ENCODE peak calls at places on chromosomes 5 and 9, in six cellular contexts. One of them, this sample, is unnamed.

GRCh38 chr5:90967443-90967842 is 408.8 kb downstream of the ADGRV1 start:
- DNase-seq in kidney: no peak
- DNase-seq in brain microvascular endothelial cell: peak
- DNase-seq in CD4-positive, alpha-beta T cell: no peak
- DNase-seq in lower lobe of right lung: no peak
- DNase-seq in coronary artery: no peak
- DNase-seq in this sample: no peak

GRCh38 chr5:131064669-131065371 is 100.2 kb downstream of the HINT1 start:
- DNase-seq in kidney: no peak
- DNase-seq in brain microvascular endothelial cell: no peak
- DNase-seq in CD4-positive, alpha-beta T cell: no peak
- DNase-seq in lower lobe of right lung: no peak
- DNase-seq in coronary artery: no peak
- DNase-seq in this sample: no peak

GRCh38 chr5:29379619-29380018 is 1813.9 kb upstream of the CDH6 start:
- DNase-seq in kidney: no peak
- DNase-seq in brain microvascular endothelial cell: no peak
- DNase-seq in CD4-positive, alpha-beta T cell: no peak
- DNase-seq in lower lobe of right lung: no peak
- DNase-seq in coronary artery: no peak
- DNase-seq in this sample: no peak

GRCh38 chr9:34986541-34987047 is 3.0 kb upstream of the DNAJB5 start:
- DNase-seq in kidney: no peak
- DNase-seq in brain microvascular endothelial cell: no peak
- DNase-seq in CD4-positive, alpha-beta T cell: peak
- DNase-seq in lower lobe of right lung: peak
- DNase-seq in coronary artery: peak
- DNase-seq in this sample: no peak

GRCh38 chr5:53288511-53288910 is 179.0 kb upstream of the MOCS2 start:
- DNase-seq in kidney: no peak
- DNase-seq in brain microvascular endothelial cell: no peak
- DNase-seq in CD4-positive, alpha-beta T cell: no peak
- DNase-seq in lower lobe of right lung: no peak
- DNase-seq in coronary artery: no peak
- DNase-seq in this sample: no peak

GRCh38 chr9:69542942-69543704 is 129.0 kb downstream of the APBA1 start:
- DNase-seq in kidney: no peak
- DNase-seq in brain microvascular endothelial cell: no peak
- DNase-seq in CD4-positive, alpha-beta T cell: no peak
- DNase-seq in lower lobe of right lung: no peak
- DNase-seq in coronary artery: no peak
- DNase-seq in this sample: no peak

GRCh38 chr5:128085413-128085812 is 1.8 kb downstream of the SLC12A2 start:
- DNase-seq in kidney: no peak
- DNase-seq in brain microvascular endothelial cell: no peak
- DNase-seq in CD4-positive, alpha-beta T cell: no peak
- DNase-seq in lower lobe of right lung: no peak
- DNase-seq in coronary artery: no peak
- DNase-seq in this sample: no peak

GRCh38 chr9:89978185-89978584 is 373.4 kb downstream of the GADD45G start:
- DNase-seq in kidney: no peak
- DNase-seq in brain microvascular endothelial cell: peak
- DNase-seq in CD4-positive, alpha-beta T cell: no peak
- DNase-seq in lower lobe of right lung: no peak
- DNase-seq in coronary artery: no peak
- DNase-seq in this sample: no peak

GRCh38 chr9:107932036-107932435 is 442.5 kb upstream of the KLF4 start:
- DNase-seq in kidney: no peak
- DNase-seq in brain microvascular endothelial cell: peak
- DNase-seq in CD4-positive, alpha-beta T cell: no peak
- DNase-seq in lower lobe of right lung: no peak
- DNase-seq in coronary artery: no peak
- DNase-seq in this sample: no peak

DNA sequence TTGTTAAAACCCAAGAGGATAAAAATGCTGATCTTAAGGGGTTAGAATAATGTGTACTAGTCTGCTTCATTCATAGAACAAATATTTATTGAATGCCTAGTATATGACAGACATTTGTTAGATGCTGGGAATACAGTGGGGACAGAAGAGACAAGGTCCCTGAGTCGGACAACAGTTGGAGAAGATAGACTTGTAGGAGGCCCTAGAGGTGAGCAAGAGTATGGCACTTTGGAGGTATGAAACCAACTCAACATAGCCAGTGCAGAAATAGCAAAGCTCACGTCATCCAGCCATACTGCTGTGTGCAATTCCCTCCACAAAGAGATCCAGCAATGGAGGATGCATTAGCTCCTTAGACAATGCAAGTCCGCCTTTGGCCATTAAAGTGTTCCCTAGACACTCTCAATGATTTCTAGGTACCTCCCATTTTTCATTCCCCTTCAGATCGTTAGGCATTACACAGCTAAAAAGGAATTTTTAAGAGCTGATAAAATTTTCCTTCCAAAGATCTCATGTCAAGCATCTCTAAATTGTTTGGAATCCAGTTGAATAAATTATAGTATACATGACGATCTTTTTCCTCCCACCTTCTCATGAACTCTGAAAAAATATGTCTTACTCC is 1949.6 kb upstream of the WWC1 start:
- DNase-seq in kidney: no peak
- DNase-seq in brain microvascular endothelial cell: no peak
- DNase-seq in CD4-positive, alpha-beta T cell: no peak
- DNase-seq in lower lobe of right lung: no peak
- DNase-seq in coronary artery: no peak
- DNase-seq in this sample: no peak
- TF ChIP-seq CTCF in kidney: no peak
- TF ChIP-seq CTCF in brain microvascular endothelial cell: peak
- TF ChIP-seq CTCF in CD4-positive, alpha-beta T cell: no peak
- TF ChIP-seq CTCF in lower lobe of right lung: no peak
- TF ChIP-seq CTCF in coronary artery: no peak
- TF ChIP-seq CTCF in this sample: no peak

DNA sequence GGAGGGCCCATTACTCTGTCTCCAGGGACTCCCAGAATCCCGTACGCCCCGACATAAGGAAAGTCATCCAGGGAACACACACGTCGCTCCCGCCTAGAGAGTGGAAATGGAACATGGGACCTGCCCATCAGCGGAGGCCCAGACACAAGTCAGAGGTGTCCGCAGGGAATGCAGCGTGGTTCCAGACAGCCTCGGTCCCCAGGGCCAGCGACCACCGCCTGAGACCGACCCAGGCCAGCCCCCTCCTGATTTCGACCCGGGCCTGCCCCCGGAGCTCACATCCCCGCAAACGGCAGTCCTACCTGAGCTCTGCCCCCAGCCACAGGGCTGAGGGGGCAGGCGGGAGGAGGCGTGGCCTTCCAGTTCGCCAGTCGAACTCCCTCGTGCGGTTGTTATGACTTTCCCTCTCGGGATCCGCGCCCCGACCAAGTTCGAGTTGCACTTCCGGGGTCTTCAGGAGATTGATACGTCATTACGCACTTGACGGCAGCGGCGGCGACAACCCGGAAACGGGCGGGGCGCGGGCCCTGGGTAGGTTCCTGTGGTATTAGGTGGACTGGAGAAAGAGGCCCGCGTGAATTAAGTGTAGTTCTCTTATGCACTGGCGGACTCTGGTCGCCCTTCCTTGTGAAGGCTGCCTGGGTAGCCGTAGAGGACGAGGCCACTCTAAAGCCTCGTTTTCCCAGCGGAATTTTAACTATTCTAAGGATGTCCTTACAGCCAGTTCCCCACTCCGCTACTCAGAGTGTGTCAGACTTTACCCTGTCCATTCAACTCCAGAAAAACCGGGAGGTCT is 370.0 kb upstream of the POU5F2 start:
- DNase-seq in kidney: peak
- DNase-seq in brain microvascular endothelial cell: peak
- DNase-seq in CD4-positive, alpha-beta T cell: peak
- DNase-seq in lower lobe of right lung: peak
- DNase-seq in coronary artery: peak
- DNase-seq in this sample: peak
- TF ChIP-seq CTCF in kidney: peak
- TF ChIP-seq CTCF in brain microvascular endothelial cell: peak
- TF ChIP-seq CTCF in CD4-positive, alpha-beta T cell: no peak
- TF ChIP-seq CTCF in lower lobe of right lung: peak
- TF ChIP-seq CTCF in coronary artery: no peak
- TF ChIP-seq CTCF in this sample: peak

GRCh38 chr9:100511205-100511604 is 38.3 kb downstream of the TMEFF1 start:
- DNase-seq in kidney: no peak
- DNase-seq in brain microvascular endothelial cell: no peak
- DNase-seq in CD4-positive, alpha-beta T cell: no peak
- DNase-seq in lower lobe of right lung: no peak
- DNase-seq in coronary artery: no peak
- DNase-seq in this sample: no peak

GRCh38 chr9:100499866-100500265 is 26.9 kb downstream of the TMEFF1 start:
- DNase-seq in kidney: no peak
- DNase-seq in brain microvascular endothelial cell: no peak
- DNase-seq in CD4-positive, alpha-beta T cell: no peak
- DNase-seq in lower lobe of right lung: no peak
- DNase-seq in coronary artery: no peak
- DNase-seq in this sample: no peak

DNA sequence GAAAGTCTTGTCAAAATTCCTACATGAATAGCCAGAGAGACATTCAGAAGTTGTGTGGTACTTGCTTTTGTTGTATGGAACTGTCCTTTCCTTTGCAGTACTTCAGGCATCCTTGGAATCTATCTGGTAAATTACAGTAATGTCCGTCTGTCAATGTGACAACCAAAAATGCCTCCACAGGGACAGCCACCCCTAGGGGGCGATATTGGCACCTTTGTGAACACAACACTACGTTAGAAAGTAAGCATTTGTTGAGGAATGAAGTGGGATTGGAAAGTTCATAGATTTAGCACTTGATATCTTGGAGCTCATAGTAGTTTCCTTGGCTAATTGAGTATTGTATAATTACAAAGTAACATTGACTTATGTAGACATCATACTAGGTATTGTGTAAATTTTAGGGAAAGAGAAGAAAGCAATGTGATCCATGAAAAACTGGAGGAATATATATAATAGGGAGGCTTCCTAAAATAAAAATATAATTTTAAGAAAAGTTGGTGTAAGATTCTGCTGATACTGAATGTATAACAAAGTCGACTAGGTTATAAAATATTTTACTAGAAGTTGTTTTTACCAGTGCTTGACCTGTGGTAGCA is 32.7 kb downstream of the TMEFF1 start:
- DNase-seq in kidney: no peak
- DNase-seq in brain microvascular endothelial cell: peak
- DNase-seq in CD4-positive, alpha-beta T cell: peak
- DNase-seq in lower lobe of right lung: peak
- DNase-seq in coronary artery: no peak
- DNase-seq in this sample: peak
- TF ChIP-seq CTCF in kidney: peak
- TF ChIP-seq CTCF in brain microvascular endothelial cell: peak
- TF ChIP-seq CTCF in CD4-positive, alpha-beta T cell: peak
- TF ChIP-seq CTCF in lower lobe of right lung: peak
- TF ChIP-seq CTCF in coronary artery: peak
- TF ChIP-seq CTCF in this sample: peak

GRCh38 chr5:43609752-43610151 is 6.8 kb downstream of the NNT start:
- DNase-seq in kidney: no peak
- DNase-seq in brain microvascular endothelial cell: no peak
- DNase-seq in CD4-positive, alpha-beta T cell: no peak
- DNase-seq in lower lobe of right lung: no peak
- DNase-seq in coronary artery: no peak
- DNase-seq in this sample: no peak
- TF ChIP-seq CTCF in kidney: peak
- TF ChIP-seq CTCF in brain microvascular endothelial cell: peak
- TF ChIP-seq CTCF in CD4-positive, alpha-beta T cell: no peak
- TF ChIP-seq CTCF in lower lobe of right lung: no peak
- TF ChIP-seq CTCF in coronary artery: no peak
- TF ChIP-seq CTCF in this sample: peak

GRCh38 chr5:101047181-101047580 is 144.1 kb upstream of the ST8SIA4 start:
- DNase-seq in kidney: peak
- DNase-seq in brain microvascular endothelial cell: no peak
- DNase-seq in CD4-positive, alpha-beta T cell: no peak
- DNase-seq in lower lobe of right lung: no peak
- DNase-seq in coronary artery: no peak
- DNase-seq in this sample: no peak

GRCh38 chr5:101045689-101046088 is 142.6 kb upstream of the ST8SIA4 start:
- DNase-seq in kidney: no peak
- DNase-seq in brain microvascular endothelial cell: no peak
- DNase-seq in CD4-positive, alpha-beta T cell: no peak
- DNase-seq in lower lobe of right lung: no peak
- DNase-seq in coronary artery: no peak
- DNase-seq in this sample: no peak
- TF ChIP-seq CTCF in kidney: no peak
- TF ChIP-seq CTCF in brain microvascular endothelial cell: no peak
- TF ChIP-seq CTCF in CD4-positive, alpha-beta T cell: peak
- TF ChIP-seq CTCF in lower lobe of right lung: peak
- TF ChIP-seq CTCF in coronary artery: no peak
- TF ChIP-seq CTCF in this sample: no peak

GRCh38 chr5:132426525-132427138 is 57.1 kb downstream of the SLC22A5 start:
- DNase-seq in kidney: peak
- DNase-seq in brain microvascular endothelial cell: peak
- DNase-seq in CD4-positive, alpha-beta T cell: peak
- DNase-seq in lower lobe of right lung: peak
- DNase-seq in coronary artery: peak
- DNase-seq in this sample: no peak
- TF ChIP-seq CTCF in kidney: no peak
- TF ChIP-seq CTCF in brain microvascular endothelial cell: peak
- TF ChIP-seq CTCF in CD4-positive, alpha-beta T cell: no peak
- TF ChIP-seq CTCF in lower lobe of right lung: peak
- TF ChIP-seq CTCF in coronary artery: no peak
- TF ChIP-seq CTCF in this sample: peak

GRCh38 chr9:130866474-130866965 is 30.1 kb downstream of the QRFP start:
- DNase-seq in kidney: no peak
- DNase-seq in brain microvascular endothelial cell: peak
- DNase-seq in CD4-positive, alpha-beta T cell: peak
- DNase-seq in lower lobe of right lung: no peak
- DNase-seq in coronary artery: peak
- DNase-seq in this sample: no peak
- TF ChIP-seq CTCF in kidney: peak
- TF ChIP-seq CTCF in brain microvascular endothelial cell: peak
- TF ChIP-seq CTCF in CD4-positive, alpha-beta T cell: peak
- TF ChIP-seq CTCF in lower lobe of right lung: peak
- TF ChIP-seq CTCF in coronary artery: peak
- TF ChIP-seq CTCF in this sample: peak

GRCh38 chr5:72394688-72395087 is 74.5 kb downstream of the PTCD2 start:
- DNase-seq in kidney: no peak
- DNase-seq in brain microvascular endothelial cell: no peak
- DNase-seq in CD4-positive, alpha-beta T cell: no peak
- DNase-seq in lower lobe of right lung: no peak
- DNase-seq in coronary artery: no peak
- DNase-seq in this sample: no peak
- TF ChIP-seq CTCF in kidney: peak
- TF ChIP-seq CTCF in brain microvascular endothelial cell: peak
- TF ChIP-seq CTCF in CD4-positive, alpha-beta T cell: no peak
- TF ChIP-seq CTCF in lower lobe of right lung: peak
- TF ChIP-seq CTCF in coronary artery: no peak
- TF ChIP-seq CTCF in this sample: peak

GRCh38 chr9:133437753-133438531 is 15.8 kb downstream of the ADAMTS13 start:
- DNase-seq in kidney: peak
- DNase-seq in brain microvascular endothelial cell: no peak
- DNase-seq in CD4-positive, alpha-beta T cell: no peak
- DNase-seq in lower lobe of right lung: no peak
- DNase-seq in coronary artery: no peak
- DNase-seq in this sample: no peak
- TF ChIP-seq CTCF in kidney: peak
- TF ChIP-seq CTCF in brain microvascular endothelial cell: no peak
- TF ChIP-seq CTCF in CD4-positive, alpha-beta T cell: no peak
- TF ChIP-seq CTCF in lower lobe of right lung: no peak
- TF ChIP-seq CTCF in coronary artery: no peak
- TF ChIP-seq CTCF in this sample: peak

This sample was measured in epithelial cell of proximal tubule.